ENCODE peak calls at places on chromosomes 16 and 17, in nine cellular contexts. D is IMR-90; B is tibial artery; C is cardiac muscle cell; O is A549; L is CD4-positive, alpha-beta T cell; S is small intestine; W is right cardiac atrium; K is ascending aorta. I is an unnamed sample.
A peak's percentile ranks its signal among the peaks of the same experiment; 100 is the strongest.

GRCh38 chr17:45429338-45430005 is 3.2 kb downstream of the ARHGAP27 start:
- DNase-seq in L (no peak), B (no peak), D (no peak), C (peak; percentile 60), W (peak; percentile 54), K (no peak), O (no peak), S (peak; percentile 78), I (no peak)

GRCh38 chr17:64689106-64689505 is 27.0 kb upstream of the SMURF2 start:
- DNase-seq in K (no peak), C (no peak), S (no peak), B (no peak), W (no peak), D (no peak), O (no peak), L (no peak), I (no peak)

GRCh38 chr16:87324411-87325275 is 7.5 kb upstream of the C16orf95 start:
- DNase-seq in S (no peak), O (peak; percentile 19), B (no peak), W (peak; percentile 76), L (peak; percentile 37), K (peak; percentile 63), D (peak; percentile 10), C (peak; percentile 63), I (no peak)

GRCh38 chr17:28507567-28508195 is 1.5 kb downstream of the FOXN1 start:
- DNase-seq in D (no peak), O (no peak), W (no peak), C (no peak), S (no peak), L (no peak), B (no peak), K (no peak), I (no peak)

GRCh38 chr16:86353185-86353584 is 157.1 kb upstream of the FOXF1 start:
- DNase-seq in W (no peak), O (no peak), L (no peak), C (no peak), B (no peak), K (no peak), D (peak; percentile 86), S (no peak), I (no peak)

GRCh38 chr16:7025616-7026190 is 306.9 kb upstream of the RBFOX1 start:
- DNase-seq in B (no peak), C (peak; percentile 89), O (peak; percentile 63), K (peak; percentile 66), L (no peak), S (peak; percentile 62), D (no peak), W (peak; percentile 81), I (peak; percentile 37)

GRCh38 chr17:67400193-67400592 is 23.1 kb downstream of the PITPNC1 start:
- DNase-seq in O (no peak), W (no peak), L (no peak), B (no peak), K (no peak), D (peak; percentile 12), C (no peak), S (peak; percentile 23), I (no peak)

GRCh38 chr16:10776280-10776679 is 32.6 kb downstream of the NUBP1 start:
- DNase-seq in B (no peak), L (no peak), O (no peak), S (peak; percentile 19), C (no peak), W (no peak), K (no peak), D (no peak), I (no peak)

GRCh38 chr17:68248199-68248825 is 469 bp downstream of the AMZ2 start:
- DNase-seq in O (no peak), L (no peak), B (peak; percentile 87), S (no peak), W (peak; percentile 89), C (no peak), K (peak; percentile 86), D (peak; percentile 57), I (no peak)

GRCh38 chr16:2752850-2753522 is 548 bp downstream of the SRRM2 start:
- DNase-seq in B (peak; percentile 91), W (peak; percentile 94), K (peak; percentile 87), O (peak; percentile 90), L (peak; percentile 51), C (peak; percentile 92), D (peak; percentile 77), S (peak; percentile 79), I (no peak)

DNA sequence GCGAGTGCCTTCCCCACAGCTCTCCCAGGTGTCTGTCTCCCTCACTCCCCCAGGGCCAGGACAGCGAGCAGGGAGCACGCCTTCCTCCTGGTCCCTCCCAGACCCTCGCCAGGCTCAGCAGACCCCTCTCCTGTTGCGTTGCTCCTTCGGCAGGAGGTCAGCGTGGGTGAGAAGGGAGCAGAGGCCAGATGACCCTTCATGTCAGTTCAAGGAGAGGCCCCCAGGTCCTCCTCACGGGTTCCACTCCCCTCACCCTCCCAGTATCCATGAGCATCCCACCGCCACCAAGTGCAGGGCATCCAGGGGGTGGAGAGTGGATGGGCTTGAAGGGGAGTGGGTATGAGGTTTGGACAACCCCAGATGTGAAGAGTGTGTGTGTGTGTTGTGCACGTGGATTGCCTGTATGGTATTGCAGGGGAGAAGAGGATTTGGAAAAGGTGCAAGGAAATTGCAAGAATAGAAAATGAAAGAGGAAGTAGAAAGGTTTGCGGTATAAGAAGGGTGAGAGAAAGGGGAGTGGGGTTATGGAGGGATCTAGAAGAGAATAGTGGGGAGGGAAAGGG is 17.7 kb downstream of the SGCA start:
- DNase-seq in O (no peak), B (no peak), W (peak; percentile 34), L (no peak), S (peak; percentile 19), C (no peak), K (no peak), D (peak; percentile 70), I (no peak)
- H3K27ac ChIP-seq in O (peak overlapping the region; percentile 67), B (peak overlapping the region; percentile 98), W (no peak overlapping the region), L (no peak overlapping the region), S (peak overlapping the region; percentile 22), C (no peak overlapping the region), K (peak overlapping the region; percentile 97), D (peak overlapping the region; percentile 70), I (peak overlapping the region; percentile 86)

DNA sequence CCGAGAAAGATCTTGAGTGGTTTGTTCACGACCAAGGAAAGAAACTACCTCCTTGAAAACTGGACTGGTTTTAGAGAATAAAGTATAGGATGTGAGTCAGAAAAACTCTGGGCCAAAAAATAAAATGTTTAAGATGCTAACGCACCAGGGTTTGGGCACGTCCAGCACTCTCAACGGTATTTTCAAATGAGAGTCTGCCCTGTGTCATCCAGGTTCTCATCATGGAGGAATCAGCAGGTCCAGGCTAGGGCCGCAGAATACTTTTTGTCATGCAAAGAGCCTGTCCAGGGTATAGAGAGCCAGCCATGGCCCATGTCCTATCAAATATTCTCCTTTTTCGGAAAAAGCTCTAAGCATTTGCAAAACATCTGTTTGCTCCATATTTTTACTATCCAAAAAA is 2.4 kb downstream of the NXN start:
- DNase-seq in S (no peak), W (peak; percentile 3), C (no peak), L (no peak), D (peak; percentile 54), O (no peak), B (no peak), K (no peak), I (no peak)
- H3K27ac ChIP-seq in S (no peak overlapping the region), W (no peak overlapping the region), C (peak overlapping the region; percentile 90), L (no peak overlapping the region), D (peak overlapping the region; percentile 77), O (no peak overlapping the region), B (no peak overlapping the region), K (no peak overlapping the region), I (no peak overlapping the region)

DNA sequence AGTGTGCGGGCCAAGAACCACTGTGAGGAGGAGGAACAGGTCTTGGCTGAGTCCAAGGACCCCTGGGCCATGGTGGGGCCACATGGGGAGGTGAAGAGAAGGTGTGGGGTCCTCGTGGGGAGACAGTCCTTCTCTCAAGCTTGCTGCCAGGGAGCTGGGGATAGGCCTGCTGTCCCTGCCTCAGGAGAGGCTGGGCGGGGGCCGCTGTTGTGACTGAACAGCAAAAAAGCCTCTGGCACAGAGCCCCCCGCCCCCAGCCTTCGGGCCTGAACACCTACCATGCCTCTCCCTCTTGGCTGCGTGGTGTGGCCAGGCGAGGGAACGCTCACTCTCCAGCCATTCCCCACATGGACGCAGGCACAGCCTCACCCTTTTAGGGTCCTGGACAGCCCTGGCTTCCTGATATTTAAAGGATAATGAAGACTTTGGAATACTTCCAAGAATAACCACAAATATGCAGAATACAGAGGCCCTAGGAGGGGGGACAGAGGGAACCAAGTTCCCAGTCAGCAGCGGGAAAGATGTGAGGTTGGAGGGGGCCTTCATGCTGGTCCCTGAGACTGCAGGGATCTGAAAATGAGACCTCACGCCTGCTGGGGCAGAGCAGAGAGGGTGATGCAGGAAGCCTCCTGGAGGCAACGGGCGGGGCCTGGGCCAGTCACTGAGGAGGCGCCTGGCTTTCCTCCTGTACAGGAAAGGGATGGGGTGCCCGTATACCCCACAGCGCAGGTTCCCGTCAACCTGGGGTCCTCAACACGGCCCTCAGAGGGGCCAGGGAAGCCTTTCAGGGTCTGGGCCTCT is 100.0 kb upstream of the CREBBP start:
- DNase-seq in O (no peak), C (no peak), B (no peak), K (no peak), L (no peak), D (peak; percentile 82), W (peak; percentile 57), S (no peak), I (no peak)
- H3K27ac ChIP-seq in O (no peak overlapping the region), C (no peak overlapping the region), B (no peak overlapping the region), K (no peak overlapping the region), L (no peak overlapping the region), D (peak overlapping the region; percentile 58), W (no peak overlapping the region), S (no peak overlapping the region), I (no peak overlapping the region)

GRCh38 chr17:74881073-74881472 is 8.3 kb upstream of the FDXR start:
- DNase-seq in B (no peak), S (no peak), W (no peak), C (no peak), D (no peak), K (no peak), O (no peak), L (no peak), I (no peak)
- H3K27ac ChIP-seq in B (no peak overlapping the region), S (no peak overlapping the region), W (no peak overlapping the region), C (no peak overlapping the region), D (no peak overlapping the region), K (no peak overlapping the region), O (no peak overlapping the region), L (no peak overlapping the region), I (no peak overlapping the region)

DNA sequence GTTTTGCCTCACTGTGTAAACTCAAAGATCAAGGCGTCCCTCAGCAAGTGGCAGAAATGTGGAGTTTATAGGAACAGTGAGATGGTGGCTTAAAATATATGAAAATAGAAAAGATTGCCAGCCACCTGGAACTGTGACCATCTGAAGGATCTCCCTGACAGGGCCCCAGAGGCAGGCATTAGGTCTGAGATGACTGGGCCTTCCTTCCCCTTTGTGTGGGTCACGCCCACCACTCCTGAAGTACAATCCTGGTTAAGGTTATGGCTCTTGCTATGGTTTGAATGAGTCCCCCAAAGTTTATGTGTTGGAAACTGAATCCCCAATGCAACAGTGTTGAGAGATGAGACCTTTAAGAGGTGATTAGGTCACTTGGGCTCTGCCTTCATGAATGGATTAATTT is 6.4 kb downstream of the ST6GALNAC2 start:
- DNase-seq in C (no peak), O (no peak), S (no peak), L (no peak), W (no peak), B (no peak), K (no peak), D (no peak), I (no peak)
- H3K27ac ChIP-seq in C (no peak overlapping the region), O (no peak overlapping the region), S (no peak overlapping the region), L (no peak overlapping the region), W (no peak overlapping the region), B (no peak overlapping the region), K (no peak overlapping the region), D (no peak overlapping the region), I (no peak overlapping the region)

GRCh38 chr17:77882481-77883212 is 75.9 kb upstream of the TNRC6C start:
- DNase-seq in O (peak; percentile 31), W (peak; percentile 92), S (peak; percentile 49), K (peak; percentile 86), L (peak; percentile 89), C (no peak), D (peak; percentile 61), B (no peak), I (peak; percentile 26)
- H3K27ac ChIP-seq in O (no peak overlapping the region), W (peak overlapping the region; percentile 40), S (peak overlapping the region; percentile 45), K (peak overlapping the region; percentile 6), L (peak overlapping the region; percentile 93), C (no peak overlapping the region), D (no peak overlapping the region), B (no peak overlapping the region), I (peak overlapping the region; percentile 53)